ENCODE peak calls at places on chromosomes 4 and X, in seven cellular contexts. F is Panc1, P is breast epithelium, Z is left ventricle myocardium inferior, V is lower lobe of right lung, Q is heart right ventricle, U is astrocyte. S is an unnamed sample.

GRCh38 chrX:22575161-22575845 is 302.6 kb downstream of the CBLL2 start:
- DNase-seq in V (no peak), F (no peak), U (peak; percentile 47), P (no peak), Z (no peak), Q (no peak), S (no peak)

GRCh38 chr4:168796362-168797106 is 213.5 kb downstream of the CBR4 start:
- DNase-seq in F (no peak), P (no peak), Z (no peak), U (peak; percentile 94), Q (no peak), V (no peak), S (no peak)

GRCh38 chrX:18964026-18964425 is 19.9 kb downstream of the PHKA2 start:
- DNase-seq in P (no peak), Z (no peak), F (no peak), V (no peak), U (no peak), Q (no peak), S (no peak)

GRCh38 chr4:108466936-108467902 is 153.2 kb upstream of the RPL34 start:
- DNase-seq in Z (no peak), U (peak; percentile 94), V (no peak), F (no peak), Q (no peak), P (no peak), S (peak; percentile 57)

GRCh38 chrX:103175944-103176753 is 38.8 kb upstream of the BEX4 start:
- DNase-seq in Q (peak; percentile 5), Z (peak; percentile 36), P (peak; percentile 40), V (peak; percentile 50), F (no peak), U (peak; percentile 8), S (no peak)

GRCh38 chrX:24153796-24154189 is 4.3 kb downstream of the ZFX start:
- DNase-seq in U (no peak), Z (no peak), Q (no peak), P (no peak), F (no peak), V (no peak), S (no peak)

GRCh38 chrX:108167211-108167872 is 75.8 kb downstream of the ATG4A start:
- DNase-seq in P (no peak), Q (no peak), Z (no peak), U (peak; percentile 68), V (no peak), F (no peak), S (no peak)

GRCh38 chrX:78111140-78111931 is 7.3 kb downstream of the PGK1 start:
- DNase-seq in U (no peak), V (no peak), P (no peak), Z (no peak), F (no peak), Q (no peak), S (no peak)

GRCh38 chrX:44312421-44312820 is 31.1 kb downstream of the EFHC2 start:
- DNase-seq in U (no peak), P (no peak), Q (no peak), V (no peak), Z (no peak), F (no peak), S (no peak)

GRCh38 chrX:123217077-123217476 is 33.0 kb downstream of the GRIA3 start:
- DNase-seq in F (no peak), U (peak; percentile 41), Q (no peak), P (no peak), V (no peak), Z (no peak), S (no peak)

GRCh38 chrX:19709812-19710518 is 177.4 kb downstream of the SH3KBP1 start:
- DNase-seq in P (no peak), U (peak; percentile 78), Q (no peak), F (peak; percentile 47), Z (no peak), V (no peak), S (no peak)

GRCh38 chr4:174595141-174595929 is 73.0 kb upstream of the HPGD start:
- DNase-seq in V (no peak), U (no peak), Q (no peak), Z (no peak), P (no peak), F (no peak), S (no peak)

GRCh38 chr4:183289688-183290087 is 30.4 kb downstream of the CLDN22 start:
- DNase-seq in V (no peak), Z (no peak), P (no peak), F (no peak), U (no peak), Q (no peak), S (no peak)

GRCh38 chr4:17437396-17437795 is 74.5 kb downstream of the QDPR start:
- DNase-seq in V (no peak), P (no peak), Q (peak; percentile 35), F (no peak), U (no peak), Z (no peak), S (no peak)

GRCh38 chrX:28659269-28659668 is 72.0 kb downstream of the IL1RAPL1 start:
- DNase-seq in U (no peak), Q (peak; percentile 5), V (no peak), F (no peak), P (no peak), Z (no peak), S (no peak)

GRCh38 chrX:131571348-131571747 is 27.5 kb downstream of the OR13H1 start:
- DNase-seq in F (no peak), Z (no peak), V (no peak), P (no peak), Q (no peak), U (no peak), S (no peak)

DNA sequence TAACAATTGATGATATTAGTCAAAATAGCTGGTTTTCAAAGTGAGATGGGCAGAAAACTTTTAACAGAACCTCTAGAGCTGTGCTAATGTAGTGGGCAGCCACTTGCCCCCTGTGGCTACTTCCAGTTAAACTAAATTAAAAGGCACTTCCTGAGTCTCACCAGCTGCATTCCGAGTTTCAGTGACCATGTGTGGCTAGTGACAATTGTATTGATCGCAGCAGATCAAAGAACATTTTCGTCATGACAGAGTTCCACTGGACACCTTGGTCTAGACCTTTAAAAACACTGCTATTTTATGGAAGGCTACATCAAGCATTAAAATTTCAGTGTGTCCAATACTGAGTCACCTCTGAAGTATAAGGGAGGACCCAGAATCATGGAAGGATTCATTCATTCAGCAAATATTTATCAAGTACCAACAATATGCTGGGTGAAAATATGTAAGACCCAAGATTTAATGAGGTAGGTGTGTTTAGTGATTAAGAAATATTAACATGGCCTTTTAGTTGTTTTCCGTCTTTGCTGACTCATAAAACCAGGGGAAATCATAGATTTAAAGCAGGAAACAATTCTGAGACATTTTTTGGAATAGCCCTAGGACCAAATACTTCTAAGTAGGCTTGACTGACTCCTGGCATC is 5.1 kb upstream of the FAT1 start:
- DNase-seq in F (no peak), U (peak; percentile 61), Q (no peak), V (no peak), Z (no peak), P (no peak), S (no peak)
- H3K4me3 ChIP-seq in F (peak overlapping the region; percentile 43), U (no peak overlapping the region), Q (no peak overlapping the region), V (no peak overlapping the region), Z (no peak overlapping the region), P (no peak overlapping the region), S (no peak overlapping the region)

DNA sequence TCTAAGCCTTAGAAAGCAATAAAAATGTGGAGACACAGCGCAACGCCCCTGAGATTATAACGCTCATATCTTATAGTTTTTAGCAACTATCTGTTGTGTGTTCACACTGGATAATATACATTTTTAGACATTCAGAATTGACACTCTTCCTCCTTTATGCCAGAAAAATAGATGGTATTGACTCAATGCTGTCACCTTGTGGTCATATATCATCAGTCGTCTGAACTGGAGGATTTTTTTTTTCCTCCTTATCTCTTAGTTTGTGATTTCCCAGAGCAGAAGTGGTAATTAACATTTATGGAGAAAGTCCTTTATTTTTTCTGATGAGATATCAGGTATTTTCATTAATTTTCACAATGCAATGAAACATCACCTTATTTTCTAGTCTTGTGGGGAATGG is 759.6 kb downstream of the RAB28 start:
- DNase-seq in F (no peak), V (no peak), Z (no peak), U (no peak), P (no peak), Q (no peak), S (no peak)
- TF ChIP-seq CTCF in F (peak; percentile 59), V (peak; percentile 42), Z (peak; percentile 71), U (peak; percentile 53), P (no peak), Q (peak; percentile 62), S (peak; percentile 65)

DNA sequence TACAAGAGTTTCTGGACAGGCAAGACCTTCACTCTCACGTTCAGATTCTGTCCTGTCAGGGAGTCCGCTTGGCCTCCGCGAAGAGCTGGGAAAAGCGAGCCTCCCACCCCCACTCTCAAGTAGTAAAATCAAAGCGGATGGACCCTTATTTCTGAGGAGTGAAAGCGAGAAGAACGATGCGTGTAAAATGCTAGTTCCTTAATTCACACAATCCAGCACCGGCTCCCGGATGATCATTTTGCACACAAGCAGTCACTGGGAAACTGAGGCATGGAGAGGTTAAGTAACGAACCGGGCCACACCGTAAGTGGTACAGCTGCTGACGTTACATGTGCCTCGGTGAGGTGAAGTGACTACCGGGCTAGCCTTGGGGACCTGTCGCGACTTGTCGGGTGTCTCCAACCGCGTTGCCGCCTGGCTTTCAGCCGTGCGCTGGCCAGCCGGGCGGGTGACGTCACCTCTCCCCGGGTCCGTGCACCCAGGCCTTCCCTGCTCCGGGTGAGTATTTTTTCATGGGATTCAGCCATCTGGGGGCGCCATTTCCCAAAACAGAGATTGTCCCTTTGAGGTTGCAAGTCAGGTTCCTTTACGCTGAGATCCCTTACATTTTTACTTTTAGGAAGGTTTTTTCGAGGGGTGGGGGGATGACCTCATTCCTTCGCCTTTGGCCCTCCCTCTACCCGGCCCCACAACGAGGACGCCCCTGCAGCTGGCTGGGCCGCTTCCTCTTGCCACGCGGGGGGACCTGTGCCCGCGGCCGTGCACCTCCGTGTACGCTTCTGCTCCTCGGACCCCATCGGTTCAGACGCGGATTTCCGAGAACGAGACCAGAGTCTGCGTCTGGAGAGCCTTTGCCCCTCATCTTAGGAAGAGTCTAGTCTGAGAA is 3.4 kb upstream of the SFRP2 start:
- DNase-seq in F (no peak), P (peak; percentile 54), U (no peak), Z (no peak), Q (peak; percentile 26), V (peak; percentile 64), S (no peak)
- H3K4me3 ChIP-seq in F (no peak overlapping the region), P (no peak overlapping the region), U (no peak overlapping the region), Z (peak overlapping the region; percentile 51), Q (peak overlapping the region; percentile 10), V (peak overlapping the region; percentile 23), S (peak overlapping the region; percentile 29)

GRCh38 chr4:7186081-7186480 is 6.3 kb upstream of the SORCS2 start:
- DNase-seq in V (peak; percentile 41), P (no peak), Q (no peak), F (no peak), Z (no peak), U (no peak), S (no peak)
- TF ChIP-seq CTCF in V (peak; percentile 10), P (no peak), Q (peak; percentile 41), F (peak; percentile 69), Z (peak; percentile 46), U (no peak), S (peak; percentile 27)

GRCh38 chrX:48474581-48474980 is 1.4 kb upstream of the FTSJ1 start:
- DNase-seq in Z (no peak), U (no peak), F (no peak), V (no peak), P (no peak), Q (no peak), S (no peak)
- H3K4me3 ChIP-seq in Z (no peak overlapping the region), U (peak overlapping the region; percentile 91), F (peak overlapping the region; percentile 21), V (no peak overlapping the region), P (no peak overlapping the region), Q (no peak overlapping the region), S (no peak overlapping the region)

GRCh38 chr4:122679317-122679716 is 53.2 kb upstream of the BBS12 start:
- DNase-seq in Z (no peak), U (no peak), V (no peak), P (no peak), Q (no peak), F (no peak), S (no peak)
- TF ChIP-seq CTCF in Z (no peak), U (no peak), V (no peak), P (no peak), Q (no peak), F (no peak), S (no peak)

GRCh38 chr4:158159054-158159717 is 13.6 kb downstream of the GASK1B start:
- DNase-seq in V (no peak), F (no peak), Q (no peak), U (peak; percentile 95), P (no peak), Z (no peak), S (no peak)
- H3K4me3 ChIP-seq in V (no peak overlapping the region), F (no peak overlapping the region), Q (no peak overlapping the region), U (no peak overlapping the region), P (no peak overlapping the region), Z (peak overlapping the region; percentile 13), S (no peak overlapping the region)